ENCODE peak calls at places on chromosomes 5 and 9, in ten cellular contexts. One of them, this sample, is unnamed. For H3K27me3, the result is how much of the 10 kb centered on the place peaks cover.

GRCh38 chr5:16082053-16082452 is 97.5 kb downstream of the MARCHF11 start:
- DNase-seq in cardiac muscle cell: no peak
- DNase-seq in right cardiac atrium: no peak
- DNase-seq in IMR-90: no peak
- DNase-seq in brain microvascular endothelial cell: no peak
- DNase-seq in fibroblast of lung: peak
- DNase-seq in CD8-positive, alpha-beta T cell: no peak
- DNase-seq in tibial nerve: no peak
- DNase-seq in GM23248: peak
- DNase-seq in neuronal stem cell: no peak
- DNase-seq in this sample: peak

GRCh38 chr9:71681708-71682268 is 86.5 kb downstream of the CEMIP2 start:
- DNase-seq in cardiac muscle cell: peak
- DNase-seq in right cardiac atrium: no peak
- DNase-seq in IMR-90: peak
- DNase-seq in brain microvascular endothelial cell: peak
- DNase-seq in fibroblast of lung: peak
- DNase-seq in CD8-positive, alpha-beta T cell: no peak
- DNase-seq in tibial nerve: no peak
- DNase-seq in GM23248: peak
- DNase-seq in neuronal stem cell: no peak
- DNase-seq in this sample: no peak

GRCh38 chr9:108687360-108687981 is 168.3 kb downstream of the ACTL7B start:
- DNase-seq in cardiac muscle cell: peak
- DNase-seq in right cardiac atrium: no peak
- DNase-seq in IMR-90: peak
- DNase-seq in brain microvascular endothelial cell: peak
- DNase-seq in fibroblast of lung: peak
- DNase-seq in CD8-positive, alpha-beta T cell: no peak
- DNase-seq in tibial nerve: no peak
- DNase-seq in GM23248: peak
- DNase-seq in neuronal stem cell: no peak
- DNase-seq in this sample: no peak

GRCh38 chr9:77673912-77674791 is 26.0 kb upstream of the GNA14 start:
- DNase-seq in cardiac muscle cell: peak
- DNase-seq in right cardiac atrium: no peak
- DNase-seq in IMR-90: peak
- DNase-seq in brain microvascular endothelial cell: no peak
- DNase-seq in fibroblast of lung: no peak
- DNase-seq in CD8-positive, alpha-beta T cell: no peak
- DNase-seq in tibial nerve: no peak
- DNase-seq in GM23248: no peak
- DNase-seq in neuronal stem cell: no peak
- DNase-seq in this sample: no peak

GRCh38 chr5:150320048-150320555 is 17.4 kb upstream of the ARSI start:
- DNase-seq in cardiac muscle cell: peak
- DNase-seq in right cardiac atrium: peak
- DNase-seq in IMR-90: peak
- DNase-seq in brain microvascular endothelial cell: peak
- DNase-seq in fibroblast of lung: peak
- DNase-seq in CD8-positive, alpha-beta T cell: no peak
- DNase-seq in tibial nerve: peak
- DNase-seq in GM23248: peak
- DNase-seq in neuronal stem cell: no peak
- DNase-seq in this sample: no peak

GRCh38 chr9:1296331-1296730 is 246.2 kb downstream of the DMRT2 start:
- DNase-seq in cardiac muscle cell: no peak
- DNase-seq in right cardiac atrium: no peak
- DNase-seq in IMR-90: no peak
- DNase-seq in brain microvascular endothelial cell: no peak
- DNase-seq in fibroblast of lung: no peak
- DNase-seq in CD8-positive, alpha-beta T cell: no peak
- DNase-seq in tibial nerve: no peak
- DNase-seq in GM23248: no peak
- DNase-seq in neuronal stem cell: no peak
- DNase-seq in this sample: no peak

GRCh38 chr9:134930404-134930803 is 12.7 kb upstream of the FCN1 start:
- DNase-seq in cardiac muscle cell: no peak
- DNase-seq in right cardiac atrium: peak
- DNase-seq in IMR-90: no peak
- DNase-seq in brain microvascular endothelial cell: no peak
- DNase-seq in fibroblast of lung: no peak
- DNase-seq in CD8-positive, alpha-beta T cell: no peak
- DNase-seq in tibial nerve: no peak
- DNase-seq in GM23248: no peak
- DNase-seq in neuronal stem cell: no peak
- DNase-seq in this sample: peak

GRCh38 chr5:151233576-151234202 is 9.8 kb upstream of the CCDC69 start:
- DNase-seq in cardiac muscle cell: no peak
- DNase-seq in right cardiac atrium: no peak
- DNase-seq in IMR-90: no peak
- DNase-seq in brain microvascular endothelial cell: no peak
- DNase-seq in fibroblast of lung: no peak
- DNase-seq in CD8-positive, alpha-beta T cell: no peak
- DNase-seq in tibial nerve: no peak
- DNase-seq in GM23248: no peak
- DNase-seq in neuronal stem cell: no peak
- DNase-seq in this sample: no peak

GRCh38 chr9:133117271-133118178 is 3.5 kb downstream of the RALGDS start:
- DNase-seq in cardiac muscle cell: peak
- DNase-seq in right cardiac atrium: peak
- DNase-seq in IMR-90: no peak
- DNase-seq in brain microvascular endothelial cell: no peak
- DNase-seq in fibroblast of lung: peak
- DNase-seq in CD8-positive, alpha-beta T cell: no peak
- DNase-seq in tibial nerve: no peak
- DNase-seq in GM23248: peak
- DNase-seq in neuronal stem cell: no peak
- DNase-seq in this sample: no peak

GRCh38 chr5:35160486-35161116 is 69.7 kb downstream of the PRLR start:
- DNase-seq in cardiac muscle cell: peak
- DNase-seq in right cardiac atrium: no peak
- DNase-seq in IMR-90: no peak
- DNase-seq in brain microvascular endothelial cell: no peak
- DNase-seq in fibroblast of lung: no peak
- DNase-seq in CD8-positive, alpha-beta T cell: no peak
- DNase-seq in tibial nerve: no peak
- DNase-seq in GM23248: no peak
- DNase-seq in neuronal stem cell: no peak
- DNase-seq in this sample: no peak

GRCh38 chr5:175448276-175448675 is 4.3 kb upstream of the DRD1 start:
- DNase-seq in cardiac muscle cell: no peak
- DNase-seq in right cardiac atrium: no peak
- DNase-seq in IMR-90: no peak
- DNase-seq in brain microvascular endothelial cell: no peak
- DNase-seq in fibroblast of lung: no peak
- DNase-seq in CD8-positive, alpha-beta T cell: no peak
- DNase-seq in tibial nerve: no peak
- DNase-seq in GM23248: no peak
- DNase-seq in neuronal stem cell: no peak
- DNase-seq in this sample: peak

GRCh38 chr5:175443514-175444059 is 395 bp downstream of the DRD1 start:
- DNase-seq in cardiac muscle cell: no peak
- DNase-seq in right cardiac atrium: no peak
- DNase-seq in IMR-90: no peak
- DNase-seq in brain microvascular endothelial cell: no peak
- DNase-seq in fibroblast of lung: no peak
- DNase-seq in CD8-positive, alpha-beta T cell: no peak
- DNase-seq in tibial nerve: no peak
- DNase-seq in GM23248: peak
- DNase-seq in neuronal stem cell: no peak
- DNase-seq in this sample: peak

GRCh38 chr5:175447571-175447970 is 3.6 kb upstream of the DRD1 start:
- DNase-seq in cardiac muscle cell: no peak
- DNase-seq in right cardiac atrium: no peak
- DNase-seq in IMR-90: no peak
- DNase-seq in brain microvascular endothelial cell: no peak
- DNase-seq in fibroblast of lung: no peak
- DNase-seq in CD8-positive, alpha-beta T cell: no peak
- DNase-seq in tibial nerve: no peak
- DNase-seq in GM23248: no peak
- DNase-seq in neuronal stem cell: no peak
- DNase-seq in this sample: no peak

GRCh38 chr5:175444905-175445456 is 999 bp upstream of the DRD1 start:
- DNase-seq in cardiac muscle cell: no peak
- DNase-seq in right cardiac atrium: no peak
- DNase-seq in IMR-90: no peak
- DNase-seq in brain microvascular endothelial cell: no peak
- DNase-seq in fibroblast of lung: no peak
- DNase-seq in CD8-positive, alpha-beta T cell: no peak
- DNase-seq in tibial nerve: no peak
- DNase-seq in GM23248: no peak
- DNase-seq in neuronal stem cell: no peak
- DNase-seq in this sample: peak

GRCh38 chr5:175444060-175444904 is at the start of gene DRD1:
- DNase-seq in cardiac muscle cell: peak
- DNase-seq in right cardiac atrium: peak
- DNase-seq in IMR-90: peak
- DNase-seq in brain microvascular endothelial cell: no peak
- DNase-seq in fibroblast of lung: peak
- DNase-seq in CD8-positive, alpha-beta T cell: peak
- DNase-seq in tibial nerve: no peak
- DNase-seq in GM23248: peak
- DNase-seq in neuronal stem cell: peak
- DNase-seq in this sample: peak
- H3K4me3 ChIP-seq in cardiac muscle cell: peak
- H3K4me3 ChIP-seq in right cardiac atrium: peak
- H3K4me3 ChIP-seq in IMR-90: peak
- H3K4me3 ChIP-seq in brain microvascular endothelial cell: no peak
- H3K4me3 ChIP-seq in fibroblast of lung: peak
- H3K4me3 ChIP-seq in CD8-positive, alpha-beta T cell: peak
- H3K4me3 ChIP-seq in tibial nerve: peak
- H3K4me3 ChIP-seq in GM23248: peak
- H3K4me3 ChIP-seq in neuronal stem cell: no peak
- H3K4me3 ChIP-seq in this sample: peak

GRCh38 chr9:136660971-136661540 is 1.7 kb upstream of the EGFL7 start:
- DNase-seq in cardiac muscle cell: no peak
- DNase-seq in right cardiac atrium: peak
- DNase-seq in IMR-90: no peak
- DNase-seq in brain microvascular endothelial cell: no peak
- DNase-seq in fibroblast of lung: no peak
- DNase-seq in CD8-positive, alpha-beta T cell: no peak
- DNase-seq in tibial nerve: no peak
- DNase-seq in GM23248: no peak
- DNase-seq in neuronal stem cell: no peak
- DNase-seq in this sample: no peak

GRCh38 chr9:136662656-136663310 is at the start of gene EGFL7:
- DNase-seq in cardiac muscle cell: peak
- DNase-seq in right cardiac atrium: peak
- DNase-seq in IMR-90: no peak
- DNase-seq in brain microvascular endothelial cell: no peak
- DNase-seq in fibroblast of lung: no peak
- DNase-seq in CD8-positive, alpha-beta T cell: no peak
- DNase-seq in tibial nerve: no peak
- DNase-seq in GM23248: no peak
- DNase-seq in neuronal stem cell: no peak
- DNase-seq in this sample: no peak

GRCh38 chr9:136661641-136662325 is 933 bp upstream of the EGFL7 start:
- DNase-seq in cardiac muscle cell: no peak
- DNase-seq in right cardiac atrium: peak
- DNase-seq in IMR-90: no peak
- DNase-seq in brain microvascular endothelial cell: no peak
- DNase-seq in fibroblast of lung: no peak
- DNase-seq in CD8-positive, alpha-beta T cell: no peak
- DNase-seq in tibial nerve: no peak
- DNase-seq in GM23248: no peak
- DNase-seq in neuronal stem cell: no peak
- DNase-seq in this sample: no peak

GRCh38 chr9:136663311-136663679 is 579 bp downstream of the EGFL7 start:
- DNase-seq in cardiac muscle cell: no peak
- DNase-seq in right cardiac atrium: no peak
- DNase-seq in IMR-90: no peak
- DNase-seq in brain microvascular endothelial cell: no peak
- DNase-seq in fibroblast of lung: no peak
- DNase-seq in CD8-positive, alpha-beta T cell: no peak
- DNase-seq in tibial nerve: no peak
- DNase-seq in GM23248: no peak
- DNase-seq in neuronal stem cell: no peak
- DNase-seq in this sample: no peak

GRCh38 chr9:136662326-136662655 is 425 bp upstream of the EGFL7 start:
- DNase-seq in cardiac muscle cell: no peak
- DNase-seq in right cardiac atrium: no peak
- DNase-seq in IMR-90: no peak
- DNase-seq in brain microvascular endothelial cell: no peak
- DNase-seq in fibroblast of lung: no peak
- DNase-seq in CD8-positive, alpha-beta T cell: no peak
- DNase-seq in tibial nerve: no peak
- DNase-seq in GM23248: no peak
- DNase-seq in neuronal stem cell: no peak
- DNase-seq in this sample: no peak
- H3K27me3 ChIP-seq in cardiac muscle cell: under half
- H3K27me3 ChIP-seq in right cardiac atrium: under half
- H3K27me3 ChIP-seq in IMR-90: half or more
- H3K27me3 ChIP-seq in brain microvascular endothelial cell: under half
- H3K27me3 ChIP-seq in fibroblast of lung: under half
- H3K27me3 ChIP-seq in CD8-positive, alpha-beta T cell: under half
- H3K27me3 ChIP-seq in tibial nerve: under half
- H3K27me3 ChIP-seq in GM23248: under half
- H3K27me3 ChIP-seq in neuronal stem cell: under half
- H3K27me3 ChIP-seq in this sample: under half

GRCh38 chr5:142403583-142403982 is 78.8 kb upstream of the SPRY4 start:
- DNase-seq in cardiac muscle cell: no peak
- DNase-seq in right cardiac atrium: no peak
- DNase-seq in IMR-90: no peak
- DNase-seq in brain microvascular endothelial cell: no peak
- DNase-seq in fibroblast of lung: no peak
- DNase-seq in CD8-positive, alpha-beta T cell: no peak
- DNase-seq in tibial nerve: no peak
- DNase-seq in GM23248: no peak
- DNase-seq in neuronal stem cell: no peak
- DNase-seq in this sample: no peak
- H3K4me3 ChIP-seq in cardiac muscle cell: no peak
- H3K4me3 ChIP-seq in right cardiac atrium: no peak
- H3K4me3 ChIP-seq in IMR-90: no peak
- H3K4me3 ChIP-seq in brain microvascular endothelial cell: no peak
- H3K4me3 ChIP-seq in fibroblast of lung: no peak
- H3K4me3 ChIP-seq in CD8-positive, alpha-beta T cell: no peak
- H3K4me3 ChIP-seq in tibial nerve: no peak
- H3K4me3 ChIP-seq in GM23248: no peak
- H3K4me3 ChIP-seq in neuronal stem cell: no peak
- H3K4me3 ChIP-seq in this sample: no peak

GRCh38 chr5:181070523-181070922 is 30.5 kb downstream of the BTNL9 start:
- DNase-seq in cardiac muscle cell: no peak
- DNase-seq in right cardiac atrium: no peak
- DNase-seq in IMR-90: no peak
- DNase-seq in brain microvascular endothelial cell: no peak
- DNase-seq in fibroblast of lung: no peak
- DNase-seq in CD8-positive, alpha-beta T cell: no peak
- DNase-seq in tibial nerve: no peak
- DNase-seq in GM23248: no peak
- DNase-seq in neuronal stem cell: no peak
- DNase-seq in this sample: peak

GRCh38 chr5:181064987-181065386 is 24.9 kb downstream of the BTNL9 start:
- DNase-seq in cardiac muscle cell: no peak
- DNase-seq in right cardiac atrium: no peak
- DNase-seq in IMR-90: no peak
- DNase-seq in brain microvascular endothelial cell: no peak
- DNase-seq in fibroblast of lung: no peak
- DNase-seq in CD8-positive, alpha-beta T cell: no peak
- DNase-seq in tibial nerve: no peak
- DNase-seq in GM23248: no peak
- DNase-seq in neuronal stem cell: no peak
- DNase-seq in this sample: peak

GRCh38 chr5:181071257-181071656 is 31.2 kb downstream of the BTNL9 start:
- DNase-seq in cardiac muscle cell: no peak
- DNase-seq in right cardiac atrium: no peak
- DNase-seq in IMR-90: no peak
- DNase-seq in brain microvascular endothelial cell: no peak
- DNase-seq in fibroblast of lung: no peak
- DNase-seq in CD8-positive, alpha-beta T cell: no peak
- DNase-seq in tibial nerve: no peak
- DNase-seq in GM23248: no peak
- DNase-seq in neuronal stem cell: no peak
- DNase-seq in this sample: no peak

GRCh38 chr5:181069767-181070491 is 29.9 kb downstream of the BTNL9 start:
- DNase-seq in cardiac muscle cell: no peak
- DNase-seq in right cardiac atrium: no peak
- DNase-seq in IMR-90: no peak
- DNase-seq in brain microvascular endothelial cell: no peak
- DNase-seq in fibroblast of lung: no peak
- DNase-seq in CD8-positive, alpha-beta T cell: no peak
- DNase-seq in tibial nerve: no peak
- DNase-seq in GM23248: peak
- DNase-seq in neuronal stem cell: no peak
- DNase-seq in this sample: peak
- H3K27me3 ChIP-seq in cardiac muscle cell: under half
- H3K27me3 ChIP-seq in right cardiac atrium: under half
- H3K27me3 ChIP-seq in IMR-90: under half
- H3K27me3 ChIP-seq in brain microvascular endothelial cell: under half
- H3K27me3 ChIP-seq in fibroblast of lung: under half
- H3K27me3 ChIP-seq in CD8-positive, alpha-beta T cell: under half
- H3K27me3 ChIP-seq in tibial nerve: under half
- H3K27me3 ChIP-seq in GM23248: under half
- H3K27me3 ChIP-seq in neuronal stem cell: under half
- H3K27me3 ChIP-seq in this sample: under half

This sample was measured in H7.